ENCODE peak calls at places on chromosomes 5 and 9, in six cellular contexts. Z is stomach, B is Panc1, H is GM23248, Q is psoas muscle, W is colonic mucosa. I is an unnamed sample.

GRCh38 chr5:145854651-145855258 is 18.1 kb downstream of the GRXCR2 start:
- DNase-seq in Z (no peak), B (peak; percentile 48), H (peak; percentile 84), Q (no peak), W (peak; percentile 85), I (no peak)

GRCh38 chr9:115008536-115008935 is 78.1 kb upstream of the TNFSF8 start:
- DNase-seq in Z (no peak), B (no peak), H (peak; percentile 96), Q (no peak), W (no peak), I (no peak)

GRCh38 chr5:178432421-178433272 is 157.5 kb downstream of the COL23A1 start:
- DNase-seq in Z (no peak), B (no peak), H (no peak), Q (no peak), W (no peak), I (no peak)

GRCh38 chr9:124306098-124306735 is 48.5 kb downstream of the NEK6 start:
- DNase-seq in Z (no peak), B (peak; percentile 57), H (peak; percentile 96), Q (no peak), W (no peak), I (no peak)

GRCh38 chr5:122870219-122870856 is 24.9 kb downstream of the SNX24 start:
- DNase-seq in Z (no peak), B (no peak), H (peak; percentile 85), Q (no peak), W (no peak), I (no peak)

GRCh38 chr5:17114715-17115599 is 102.5 kb upstream of the BASP1 start:
- DNase-seq in Z (no peak), B (no peak), H (no peak), Q (no peak), W (peak; percentile 44), I (no peak)

GRCh38 chr9:88996046-88997005 is 5.1 kb downstream of the S1PR3 start:
- DNase-seq in Z (no peak), B (no peak), H (no peak), Q (no peak), W (no peak), I (no peak)

GRCh38 chr5:93596676-93597441 is 13.8 kb downstream of the NR2F1 start:
- DNase-seq in Z (peak; percentile 43), B (no peak), H (no peak), Q (no peak), W (peak; percentile 75), I (no peak)

GRCh38 chr9:29285818-29286217 is 1712.5 kb upstream of the C9orf72 start:
- DNase-seq in Z (no peak), B (no peak), H (no peak), Q (no peak), W (no peak), I (no peak)

GRCh38 chr9:127628644-127629467 is 16.8 kb downstream of the STXBP1 start:
- DNase-seq in Z (no peak), B (no peak), H (no peak), Q (no peak), W (no peak), I (no peak)

GRCh38 chr9:38440511-38440910 is 16.3 kb upstream of the IGFBPL1 start:
- DNase-seq in Z (no peak), B (no peak), H (no peak), Q (no peak), W (no peak), I (no peak)

GRCh38 chr9:13896922-13897835 is 416.8 kb downstream of the NFIB start:
- DNase-seq in Z (no peak), B (no peak), H (no peak), Q (no peak), W (no peak), I (no peak)

GRCh38 chr9:96508227-96508940 is 58.4 kb downstream of the HABP4 start:
- DNase-seq in Z (no peak), B (no peak), H (no peak), Q (no peak), W (no peak), I (no peak)

GRCh38 chr9:91949946-91950664 is at the start of gene ROR2:
- DNase-seq in Z (peak; percentile 84), B (no peak), H (peak; percentile 86), Q (peak; percentile 67), W (peak; percentile 70), I (peak; percentile 87)

GRCh38 chr9:120578614-120579013 is 1.4 kb downstream of the CDK5RAP2 start:
- DNase-seq in Z (no peak), B (no peak), H (no peak), Q (no peak), W (no peak), I (no peak)

GRCh38 chr5:78275998-78276543 is 18.4 kb downstream of the AP3B1 start:
- DNase-seq in Z (no peak), B (no peak), H (peak; percentile 8), Q (no peak), W (no peak), I (no peak)

GRCh38 chr5:128318691-128319090 is 219.4 kb downstream of the FBN2 start:
- DNase-seq in Z (no peak), B (no peak), H (no peak), Q (no peak), W (no peak), I (no peak)

GRCh38 chr9:16555802-16556201 is 314.7 kb downstream of the BNC2 start:
- DNase-seq in Z (no peak), B (no peak), H (no peak), Q (no peak), W (no peak), I (no peak)

GRCh38 chr9:86974421-86974820 is 27.1 kb upstream of the GAS1 start:
- DNase-seq in Z (no peak), B (no peak), H (peak; percentile 22), Q (no peak), W (no peak), I (no peak)

GRCh38 chr9:86978413-86978812 is 31.1 kb upstream of the GAS1 start:
- DNase-seq in Z (no peak), B (no peak), H (peak; percentile 48), Q (no peak), W (no peak), I (no peak)

GRCh38 chr9:86977205-86977835 is 30.0 kb upstream of the GAS1 start:
- DNase-seq in Z (no peak), B (no peak), H (peak; percentile 74), Q (no peak), W (no peak), I (no peak)

GRCh38 chr9:86975571-86975970 is 28.3 kb upstream of the GAS1 start:
- DNase-seq in Z (no peak), B (no peak), H (peak; percentile 23), Q (no peak), W (no peak), I (no peak)

GRCh38 chr9:86975086-86975485 is 27.8 kb upstream of the GAS1 start:
- DNase-seq in Z (no peak), B (no peak), H (no peak), Q (no peak), W (no peak), I (no peak)
- H3K27ac ChIP-seq in Z (no peak overlapping the region), B (no peak overlapping the region), H (no peak overlapping the region), Q (no peak overlapping the region), W (no peak overlapping the region), I (no peak overlapping the region)

DNA sequence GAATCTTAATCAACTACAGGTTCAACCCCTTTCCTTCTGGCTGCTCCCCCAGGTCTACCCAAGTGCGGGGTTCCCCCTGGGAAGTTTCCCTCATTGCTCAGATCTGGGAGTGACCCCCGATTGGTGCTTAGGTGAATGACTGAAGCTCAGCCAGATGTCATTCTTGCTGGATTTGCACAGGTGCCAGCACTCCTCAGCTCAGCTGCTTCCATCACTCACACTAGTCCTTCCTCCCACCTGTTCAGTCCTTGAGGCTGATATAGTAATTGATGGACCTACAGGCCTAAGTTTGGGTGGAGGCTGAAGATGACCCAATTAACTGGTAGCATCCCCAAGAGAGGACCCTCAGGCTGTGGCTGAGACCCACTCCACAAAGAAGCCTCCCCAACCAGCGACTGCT is 32.9 kb downstream of the PRLR start:
- DNase-seq in Z (no peak), B (no peak), H (no peak), Q (no peak), W (no peak), I (no peak)
- H3K27ac ChIP-seq in Z (no peak overlapping the region), B (no peak overlapping the region), H (no peak overlapping the region), Q (no peak overlapping the region), W (no peak overlapping the region), I (no peak overlapping the region)

GRCh38 chr9:111662851-111663823 is 1.7 kb downstream of the GNG10 start:
- DNase-seq in Z (no peak), B (no peak), H (no peak), Q (no peak), W (no peak), I (no peak)

GRCh38 chr9:111658943-111659342 is 2.5 kb upstream of the GNG10 start:
- DNase-seq in Z (no peak), B (no peak), H (no peak), Q (no peak), W (peak; percentile 38), I (no peak)

GRCh38 chr9:111659706-111660105 is 1.7 kb upstream of the GNG10 start:
- DNase-seq in Z (no peak), B (no peak), H (no peak), Q (no peak), W (no peak), I (no peak)

GRCh38 chr9:111661802-111662491 is 542 bp downstream of the GNG10 start:
- DNase-seq in Z (peak; percentile 30), B (no peak), H (peak; percentile 73), Q (peak; percentile 41), W (peak; percentile 40), I (peak; percentile 8)

GRCh38 chr9:111661150-111661801 is at the start of gene GNG10:
- DNase-seq in Z (peak; percentile 62), B (no peak), H (peak; percentile 83), Q (peak; percentile 63), W (peak; percentile 64), I (peak; percentile 39)
- H3K27ac ChIP-seq in Z (peak within 1 kb of the TSS; percentile 76), B (peak within 1 kb of the TSS; percentile 82), H (peak within 1 kb of the TSS; percentile 61), Q (peak within 1 kb of the TSS; percentile 59), W (peak within 1 kb of the TSS; percentile 45), I (peak within 1 kb of the TSS; percentile 80)

GRCh38 chr9:69675563-69675962 is 3.4 kb upstream of the APBA1 start:
- DNase-seq in Z (no peak), B (no peak), H (no peak), Q (no peak), W (no peak), I (no peak)
- H3K27ac ChIP-seq in Z (no peak overlapping the region), B (no peak overlapping the region), H (peak overlapping the region; percentile 60), Q (no peak overlapping the region), W (no peak overlapping the region), I (no peak overlapping the region)